ENCODE peak calls at places on chromosome 10, in five cellular contexts. One of them, this sample, is unnamed.

GRCh38 chr10:31146496-31147219 is 115.0 kb upstream of the ZNF438 start:
- DNase-seq in stomach: no peak
- DNase-seq in transverse colon: no peak
- DNase-seq in Peyer's patch: no peak
- DNase-seq in IMR-90: peak; percentile 86
- DNase-seq in this sample: peak; percentile 21

GRCh38 chr10:104614245-104614831 is 26.8 kb upstream of the SORCS3 start:
- DNase-seq in stomach: no peak
- DNase-seq in Peyer's patch: no peak
- DNase-seq in IMR-90: peak; percentile 3
- DNase-seq in transverse colon: no peak
- DNase-seq in this sample: no peak

GRCh38 chr10:111211756-111212155 is 134.9 kb downstream of the ADRA2A start:
- DNase-seq in transverse colon: no peak
- DNase-seq in Peyer's patch: no peak
- DNase-seq in IMR-90: peak; percentile 2
- DNase-seq in stomach: no peak
- DNase-seq in this sample: no peak

GRCh38 chr10:73218466-73219191 is 28.4 kb downstream of the DNAJC9 start:
- DNase-seq in transverse colon: no peak
- DNase-seq in stomach: no peak
- DNase-seq in IMR-90: peak; percentile 28
- DNase-seq in Peyer's patch: no peak
- DNase-seq in this sample: no peak

GRCh38 chr10:70480254-70480861 is 1.8 kb downstream of the PALD1 start:
- DNase-seq in Peyer's patch: no peak
- DNase-seq in transverse colon: peak; percentile 46
- DNase-seq in stomach: no peak
- DNase-seq in IMR-90: no peak
- DNase-seq in this sample: no peak

GRCh38 chr10:75297021-75297599 is 61.4 kb upstream of the COMTD1 start:
- DNase-seq in transverse colon: no peak
- DNase-seq in IMR-90: peak; percentile 31
- DNase-seq in Peyer's patch: no peak
- DNase-seq in stomach: no peak
- DNase-seq in this sample: no peak

GRCh38 chr10:30207485-30208052 is 141.5 kb downstream of the MTPAP start:
- DNase-seq in IMR-90: peak; percentile 19
- DNase-seq in stomach: no peak
- DNase-seq in transverse colon: no peak
- DNase-seq in Peyer's patch: no peak
- DNase-seq in this sample: no peak

GRCh38 chr10:620417-620816 is 69.1 kb downstream of the DIP2C start:
- DNase-seq in Peyer's patch: no peak
- DNase-seq in stomach: no peak
- DNase-seq in transverse colon: no peak
- DNase-seq in IMR-90: no peak
- DNase-seq in this sample: no peak

GRCh38 chr10:34335960-34336359 is 479.1 kb downstream of the PARD3 start:
- DNase-seq in IMR-90: no peak
- DNase-seq in stomach: no peak
- DNase-seq in transverse colon: no peak
- DNase-seq in Peyer's patch: no peak
- DNase-seq in this sample: no peak

GRCh38 chr10:60917331-60918280 is 26.4 kb downstream of the RHOBTB1 start:
- DNase-seq in IMR-90: peak; percentile 27
- DNase-seq in Peyer's patch: no peak
- DNase-seq in stomach: no peak
- DNase-seq in transverse colon: no peak
- DNase-seq in this sample: no peak

GRCh38 chr10:5958077-5958476 is 19.3 kb downstream of the IL15RA start:
- DNase-seq in IMR-90: peak; percentile 95
- DNase-seq in transverse colon: no peak
- DNase-seq in stomach: no peak
- DNase-seq in Peyer's patch: no peak
- DNase-seq in this sample: no peak

GRCh38 chr10:98924526-98924925 is 311.1 kb downstream of the HPSE2 start:
- DNase-seq in Peyer's patch: no peak
- DNase-seq in IMR-90: no peak
- DNase-seq in stomach: no peak
- DNase-seq in transverse colon: no peak
- DNase-seq in this sample: no peak

GRCh38 chr10:132610071-132610701 is 72.6 kb downstream of the INPP5A start:
- DNase-seq in Peyer's patch: no peak
- DNase-seq in transverse colon: no peak
- DNase-seq in IMR-90: no peak
- DNase-seq in stomach: no peak
- DNase-seq in this sample: no peak

GRCh38 chr10:124060148-124060720 is 33.2 kb downstream of the CHST15 start:
- DNase-seq in Peyer's patch: no peak
- DNase-seq in transverse colon: no peak
- DNase-seq in stomach: no peak
- DNase-seq in IMR-90: no peak
- DNase-seq in this sample: no peak
- TF ChIP-seq CTCF in Peyer's patch: no peak
- TF ChIP-seq CTCF in transverse colon: no peak
- TF ChIP-seq CTCF in stomach: no peak
- TF ChIP-seq CTCF in IMR-90: no peak
- TF ChIP-seq CTCF in this sample: no peak

DNA sequence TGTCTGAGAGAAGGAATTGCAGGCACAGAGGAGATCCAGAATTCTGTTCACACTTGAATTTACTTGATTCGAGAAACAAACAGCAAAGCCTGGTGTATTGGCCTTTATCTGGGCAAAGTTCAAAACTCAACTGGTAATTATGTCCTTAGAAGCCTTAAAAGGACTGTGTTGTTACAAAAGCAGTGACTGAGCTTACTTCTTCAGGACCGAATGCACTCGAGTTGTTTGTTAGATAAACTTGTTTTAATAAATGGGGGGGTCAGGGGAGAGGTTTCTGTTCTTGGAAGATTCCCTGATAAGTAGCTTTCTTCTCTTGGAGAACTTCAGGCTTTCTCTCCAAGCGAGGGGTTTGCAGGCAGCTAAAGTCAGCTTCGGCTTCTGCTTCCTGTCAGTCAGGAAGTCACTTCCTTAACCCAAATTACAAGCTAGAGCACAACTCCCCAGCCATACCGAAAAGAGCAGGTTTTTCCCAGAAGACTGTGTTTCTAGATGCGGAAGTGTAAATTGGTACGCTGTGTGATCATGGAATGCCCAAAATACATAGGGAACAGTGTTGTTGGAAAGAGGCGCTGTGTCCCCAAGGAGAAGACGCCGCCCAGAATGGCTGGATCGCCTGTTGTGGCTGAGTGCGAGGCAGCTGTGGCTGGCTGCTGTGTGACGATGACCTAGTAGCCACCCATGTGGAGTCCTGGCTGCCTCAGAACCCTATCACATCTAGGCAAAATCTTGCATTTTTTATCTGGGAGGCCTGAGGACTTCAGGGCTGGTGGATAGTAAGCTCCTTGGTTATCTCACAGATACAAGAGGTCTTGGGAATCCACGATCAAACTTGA is 110.4 kb downstream of the TCF7L2 start:
- DNase-seq in IMR-90: no peak
- DNase-seq in stomach: no peak
- DNase-seq in transverse colon: peak; percentile 44
- DNase-seq in Peyer's patch: no peak
- DNase-seq in this sample: no peak
- H3K4me1 ChIP-seq in IMR-90: peaks cover 37% of the 10 kb centered on the region
- H3K4me1 ChIP-seq in stomach: peaks cover 100% of the 10 kb centered on the region
- H3K4me1 ChIP-seq in transverse colon: peaks cover 42% of the 10 kb centered on the region
- H3K4me1 ChIP-seq in Peyer's patch: peaks cover 4% of the 10 kb centered on the region
- H3K4me1 ChIP-seq in this sample: peaks cover 15% of the 10 kb centered on the region

GRCh38 chr10:82254237-82254636 is 379.2 kb downstream of the NRG3 start:
- DNase-seq in transverse colon: no peak
- DNase-seq in stomach: no peak
- DNase-seq in Peyer's patch: no peak
- DNase-seq in IMR-90: no peak
- DNase-seq in this sample: no peak
- H3K9me3 ChIP-seq in transverse colon: no peaks in the 10 kb centered on the region
- H3K9me3 ChIP-seq in stomach: no peaks in the 10 kb centered on the region
- H3K9me3 ChIP-seq in Peyer's patch: no peaks in the 10 kb centered on the region
- H3K9me3 ChIP-seq in IMR-90: peaks cover 8% of the 10 kb centered on the region
- H3K9me3 ChIP-seq in this sample: no peaks in the 10 kb centered on the region

DNA sequence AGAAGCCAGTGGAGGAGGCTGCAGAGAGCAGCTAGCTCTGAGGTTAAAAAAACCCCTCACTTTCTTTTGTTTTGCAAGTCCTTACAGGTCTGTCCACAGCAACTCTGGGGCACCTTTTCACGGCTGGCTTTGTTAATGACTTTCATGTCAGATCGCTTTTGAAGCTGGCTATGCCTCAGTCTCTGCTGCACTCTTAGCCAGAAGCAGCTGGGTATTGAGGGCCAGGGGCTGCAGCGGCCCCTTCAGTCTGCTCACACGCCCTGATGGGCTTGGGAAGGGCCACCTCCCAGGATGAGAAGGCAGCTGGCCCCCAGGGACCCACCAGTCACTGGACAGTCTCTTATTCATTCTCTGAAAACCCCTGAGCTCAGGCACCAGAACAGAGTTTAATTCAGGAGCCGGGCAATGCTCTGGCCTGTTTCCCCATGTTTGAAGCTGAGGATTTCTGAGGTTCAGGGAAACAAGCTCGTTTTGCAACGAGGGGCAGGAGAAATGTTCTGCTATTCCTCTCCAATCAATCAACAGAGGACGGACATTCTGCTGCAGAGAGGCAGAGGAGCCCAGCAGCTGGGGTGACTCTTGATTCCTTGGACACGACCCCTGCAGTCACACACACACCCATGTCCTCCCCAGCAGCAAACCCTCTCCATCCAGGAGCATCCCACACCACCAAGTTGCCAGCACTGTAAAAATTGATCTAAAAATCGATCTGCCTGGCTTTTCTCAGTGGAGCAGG is 31.0 kb downstream of the TRIM8 start:
- DNase-seq in transverse colon: no peak
- DNase-seq in Peyer's patch: no peak
- DNase-seq in stomach: no peak
- DNase-seq in IMR-90: no peak
- DNase-seq in this sample: no peak
- TF ChIP-seq CTCF in transverse colon: no peak
- TF ChIP-seq CTCF in Peyer's patch: no peak
- TF ChIP-seq CTCF in stomach: no peak
- TF ChIP-seq CTCF in IMR-90: no peak
- TF ChIP-seq CTCF in this sample: no peak

DNA sequence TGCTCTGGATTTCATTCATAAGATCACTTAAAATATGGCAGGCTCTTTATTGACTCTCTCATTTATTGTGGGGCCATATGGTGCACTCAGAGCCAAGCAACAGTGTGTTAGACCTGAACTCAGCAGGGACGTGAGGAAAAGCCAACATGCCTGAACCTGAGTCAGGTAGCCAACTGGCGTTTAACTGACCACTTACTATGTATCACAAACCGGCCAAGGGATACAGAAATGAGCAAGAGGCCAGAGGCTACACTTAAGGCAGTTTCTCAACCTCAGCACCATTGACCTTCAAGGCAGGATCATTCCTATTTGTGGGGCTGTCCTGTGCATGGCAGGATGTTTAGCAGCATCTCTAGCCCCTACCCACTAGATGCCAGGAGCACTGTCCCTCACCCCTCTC is 103.5 kb upstream of the NANOS1 start:
- DNase-seq in Peyer's patch: no peak
- DNase-seq in transverse colon: no peak
- DNase-seq in IMR-90: no peak
- DNase-seq in stomach: no peak
- DNase-seq in this sample: no peak
- H3K4me1 ChIP-seq in Peyer's patch: no peaks in the 10 kb centered on the region
- H3K4me1 ChIP-seq in transverse colon: no peaks in the 10 kb centered on the region
- H3K4me1 ChIP-seq in IMR-90: no peaks in the 10 kb centered on the region
- H3K4me1 ChIP-seq in stomach: no peaks in the 10 kb centered on the region
- H3K4me1 ChIP-seq in this sample: no peaks in the 10 kb centered on the region